ENCODE peak calls at places on chromosomes 13 and 19, in five cellular contexts. C, L, H, R and B are unnamed samples.

GRCh38 chr13:90445179-90445578 is 902.3 kb upstream of the MIR17HG start:
- DNase-seq in H (no peak), R (no peak), L (no peak), C (no peak), B (no peak)

GRCh38 chr13:42574435-42575311 is 721 bp downstream of the TNFSF11 start:
- DNase-seq in C (no peak), R (no peak), L (no peak), H (no peak), B (no peak)

GRCh38 chr13:75153834-75154233 is 328.1 kb downstream of the TBC1D4 start:
- DNase-seq in R (no peak), H (no peak), C (no peak), L (no peak), B (no peak)

GRCh38 chr19:45254044-45254531 is 3.0 kb downstream of the MARK4 start:
- DNase-seq in C (no peak), L (no peak), R (no peak), H (no peak), B (no peak)

GRCh38 chr19:35083678-35084077 is 31.9 kb upstream of the FXYD3 start:
- DNase-seq in R (no peak), C (no peak), L (no peak), H (no peak), B (no peak)

GRCh38 chr19:49983645-49984229 is 22.8 kb upstream of the SIGLEC11 start:
- DNase-seq in H (peak), C (peak), R (no peak), L (peak), B (peak)

GRCh38 chr13:32228330-32229041 is 86.7 kb downstream of the ZAR1L start:
- DNase-seq in L (no peak), H (no peak), R (no peak), C (no peak), B (no peak)

GRCh38 chr13:102846261-102847015 is 606 bp downstream of the ERCC5 start:
- DNase-seq in C (no peak), R (no peak), L (peak), H (no peak), B (no peak)

GRCh38 chr19:16880884-16881554 is 7.8 kb upstream of the F2RL3 start:
- DNase-seq in H (no peak), C (no peak), L (no peak), R (no peak), B (no peak)

GRCh38 chr13:29472317-29472961 is 123.0 kb downstream of the SLC7A1 start:
- DNase-seq in L (peak), C (peak), R (no peak), H (no peak), B (peak)

GRCh38 chr13:55000844-55001243 is 1972.2 kb downstream of the OLFM4 start:
- DNase-seq in R (no peak), C (no peak), H (no peak), L (no peak), B (no peak)

GRCh38 chr19:33432408-33433170 is 59.1 kb downstream of the CEBPG start:
- DNase-seq in R (no peak), L (no peak), H (no peak), C (no peak), B (no peak)

DNA sequence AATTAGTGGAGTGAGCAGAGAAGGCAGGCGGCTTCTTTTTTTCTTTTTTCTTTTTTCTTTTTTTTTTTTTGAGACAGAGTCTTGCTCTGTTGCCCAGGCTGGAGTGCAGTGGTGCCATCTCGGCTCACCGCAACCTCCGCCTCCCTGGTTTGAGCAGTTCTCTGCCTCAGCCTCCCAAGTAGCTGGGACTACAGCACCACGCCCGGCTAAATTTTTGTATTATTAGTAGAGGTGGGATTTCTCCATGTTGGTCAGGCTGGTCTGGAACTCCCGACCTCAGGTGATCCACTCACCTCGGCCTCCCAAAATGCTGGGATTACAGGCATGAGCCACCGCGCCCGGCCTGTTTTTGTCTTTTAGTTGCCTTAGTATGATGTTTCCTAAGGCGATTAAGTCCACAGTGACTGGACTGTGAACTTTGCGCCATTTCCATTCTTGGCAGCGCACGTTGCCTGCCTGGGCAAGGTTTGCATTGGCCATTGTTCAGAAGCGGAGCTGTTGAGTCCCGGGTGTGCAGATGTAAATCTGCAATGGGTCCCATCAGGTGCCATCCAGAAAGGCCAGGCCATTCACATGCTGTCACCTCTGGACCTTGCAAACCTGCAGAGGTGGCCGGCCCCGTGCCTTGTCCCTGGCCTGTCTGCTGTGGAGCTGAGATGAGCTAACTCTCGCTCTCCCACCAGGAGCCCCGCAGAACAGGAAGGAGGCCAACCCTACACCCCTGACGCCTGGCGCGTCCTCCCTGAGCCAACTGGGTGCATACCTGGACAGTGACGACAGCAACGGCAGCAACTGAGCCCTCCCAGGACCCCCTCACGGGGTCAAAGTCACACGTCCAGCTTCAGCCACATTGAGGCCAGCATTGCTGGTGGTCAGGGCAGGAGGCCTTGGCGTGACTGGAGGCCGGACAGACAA is 10.9 kb upstream of the SHD start:
- DNase-seq in L (no peak), R (no peak), H (no peak), C (no peak), B (no peak)
- TF ChIP-seq CTCF in L (no peak), R (no peak), H (no peak), C (peak), B (peak)

DNA sequence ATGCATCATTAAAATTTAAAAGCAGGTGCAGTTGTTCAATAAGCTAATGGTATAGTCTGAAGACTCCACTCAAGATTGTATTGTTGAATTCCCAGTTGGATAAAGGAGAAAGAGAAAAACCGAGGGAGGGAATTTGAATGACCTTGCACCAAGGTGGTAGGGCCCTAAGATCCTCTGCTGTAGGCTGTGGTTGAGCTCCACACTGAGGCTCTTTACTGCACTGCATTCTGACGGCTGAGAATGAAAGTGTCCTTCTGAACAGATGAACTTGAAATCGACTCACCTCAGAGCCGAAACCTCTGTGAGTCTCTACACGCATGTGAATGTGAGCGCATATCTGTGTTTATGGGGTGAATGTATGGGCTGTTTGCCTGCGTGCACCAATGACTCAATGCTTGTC is 388.9 kb upstream of the DACH1 start:
- DNase-seq in C (peak), L (no peak), R (no peak), H (no peak), B (no peak)
- TF ChIP-seq CTCF in C (no peak), L (no peak), R (peak), H (no peak), B (no peak)

GRCh38 chr13:100753391-100753790 is 78.8 kb upstream of the TMTC4 start:
- DNase-seq in C (no peak), R (no peak), L (no peak), H (no peak), B (no peak)

GRCh38 chr13:100751826-100752225 is 77.2 kb upstream of the TMTC4 start:
- DNase-seq in C (no peak), H (no peak), R (no peak), L (no peak), B (no peak)
- TF ChIP-seq CTCF in C (no peak), H (no peak), R (peak), L (no peak), B (no peak)

GRCh38 chr19:51394045-51394836 is 3.9 kb upstream of the C19orf84 start:
- DNase-seq in C (peak), L (peak), H (peak), R (peak), B (peak)
- TF ChIP-seq CTCF in C (no peak), L (no peak), H (no peak), R (no peak), B (no peak)

GRCh38 chr13:77544365-77544764 is 8.9 kb downstream of the SCEL start:
- DNase-seq in R (no peak), L (peak), H (no peak), C (no peak), B (peak)

GRCh38 chr13:77544765-77545316 is 9.3 kb downstream of the SCEL start:
- DNase-seq in L (no peak), R (no peak), H (no peak), C (no peak), B (no peak)

GRCh38 chr13:77543711-77544110 is 8.2 kb downstream of the SCEL start:
- DNase-seq in C (no peak), H (no peak), L (no peak), R (no peak), B (no peak)

GRCh38 chr13:77548095-77548494 is 12.6 kb downstream of the SCEL start:
- DNase-seq in H (no peak), C (no peak), R (no peak), L (no peak), B (no peak)

GRCh38 chr13:77545626-77546412 is 10.3 kb downstream of the SCEL start:
- DNase-seq in H (no peak), L (no peak), R (no peak), C (no peak), B (no peak)
- TF ChIP-seq CTCF in H (no peak), L (no peak), R (no peak), C (no peak), B (no peak)

GRCh38 chr13:44989071-44989889 is at the start of the genes GPALPP1 and NUFIP1:
- DNase-seq in C (peak), R (peak), H (peak), L (peak), B (peak)
- TF ChIP-seq CTCF in C (no peak), R (peak), H (no peak), L (no peak), B (peak)

DNA sequence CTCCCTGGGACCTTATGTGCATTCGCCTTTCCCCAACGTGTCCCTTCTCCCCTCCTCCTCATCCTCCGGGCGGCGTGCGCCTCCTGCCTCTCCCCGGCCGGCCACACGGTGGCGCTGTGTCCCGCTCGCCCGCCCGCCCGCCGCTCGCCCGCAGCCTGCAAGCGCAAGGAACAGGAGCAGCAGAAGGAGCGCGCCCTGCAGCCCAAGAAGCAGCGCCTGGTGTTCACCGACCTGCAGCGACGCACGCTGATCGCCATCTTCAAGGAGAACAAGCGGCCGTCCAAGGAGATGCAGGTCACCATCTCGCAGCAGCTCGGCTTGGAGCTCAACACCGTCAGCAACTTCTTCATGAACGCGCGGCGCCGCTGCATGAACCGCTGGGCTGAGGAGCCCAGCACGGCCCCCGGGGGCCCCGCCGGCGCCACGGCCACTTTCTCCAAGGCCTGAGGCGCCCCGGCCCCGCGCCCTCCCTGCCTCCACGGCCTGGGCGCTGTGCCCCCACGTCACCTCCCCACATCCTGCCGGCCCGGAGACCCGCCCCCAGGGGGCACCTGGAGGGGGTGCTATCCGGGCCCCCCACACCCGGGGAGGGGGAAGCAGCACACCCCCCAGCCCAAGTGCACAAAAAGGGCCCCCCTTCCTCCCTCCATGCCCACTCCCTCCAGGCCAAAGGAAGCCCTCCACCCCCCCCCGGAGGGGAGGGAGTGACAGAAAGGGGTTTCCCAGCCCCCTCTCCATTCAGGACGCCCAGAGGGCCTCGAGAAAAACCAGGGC is 21.9 kb downstream of the ONECUT3 start:
- DNase-seq in C (no peak), H (no peak), R (no peak), L (no peak), B (no peak)
- TF ChIP-seq CTCF in C (peak), H (peak), R (peak), L (no peak), B (peak)

GRCh38 chr19:474126-475078 is 13.6 kb upstream of the SHC2 start:
- DNase-seq in R (no peak), H (no peak), C (no peak), L (peak), B (no peak)
- TF ChIP-seq CTCF in R (no peak), H (no peak), C (no peak), L (no peak), B (no peak)